ENCODE peak calls at places on chromosome 3, in four cellular contexts. V, S, G and A are unnamed samples.
A peak's percentile ranks its signal among the peaks of the same experiment; 100 is the strongest.

GRCh38 chr3:38578551-38578950 is 70.9 kb downstream of the SCN5A start:
- DNase-seq in V (peak; percentile 5), S (no peak), G (no peak), A (no peak)

GRCh38 chr3:139263798-139264197 is 80.0 kb upstream of the MRPS22 start:
- DNase-seq in V (no peak), S (no peak), G (no peak), A (no peak)

GRCh38 chr3:194206375-194206774 is 70.4 kb downstream of the HES1 start:
- DNase-seq in V (peak; percentile 38), S (no peak), G (no peak), A (no peak)

GRCh38 chr3:52495777-52496602 is 852 bp downstream of the STAB1 start:
- DNase-seq in V (no peak), S (no peak), G (no peak), A (no peak)

GRCh38 chr3:78580691-78581090 is 1187.1 kb downstream of the ROBO1 start:
- DNase-seq in V (no peak), S (no peak), G (peak; percentile 56), A (no peak)

GRCh38 chr3:148737104-148737525 is 39.4 kb downstream of the AGTR1 start:
- DNase-seq in V (no peak), S (peak; percentile 12), G (no peak), A (no peak)

GRCh38 chr3:172569128-172570008 is 46.1 kb upstream of the TNFSF10 start:
- DNase-seq in V (no peak), S (no peak), G (no peak), A (no peak)

GRCh38 chr3:18345015-18345367 is 80.1 kb downstream of the SATB1 start:
- DNase-seq in V (no peak), S (no peak), G (no peak), A (no peak)

GRCh38 chr3:197030379-197031314 is 1.0 kb upstream of the MELTF start:
- DNase-seq in V (no peak), S (no peak), G (no peak), A (peak; percentile 9)

GRCh38 chr3:15331606-15332404 is 581 bp downstream of the SH3BP5 start:
- DNase-seq in V (peak; percentile 52), S (peak; percentile 22), G (no peak), A (no peak)

GRCh38 chr3:59143447-59143846 is 93.6 kb upstream of the CFAP20DC start:
- DNase-seq in V (no peak), S (no peak), G (no peak), A (no peak)
- TF ChIP-seq CTCF in V (no peak), S (no peak), G (peak; percentile 11), A (no peak)

DNA sequence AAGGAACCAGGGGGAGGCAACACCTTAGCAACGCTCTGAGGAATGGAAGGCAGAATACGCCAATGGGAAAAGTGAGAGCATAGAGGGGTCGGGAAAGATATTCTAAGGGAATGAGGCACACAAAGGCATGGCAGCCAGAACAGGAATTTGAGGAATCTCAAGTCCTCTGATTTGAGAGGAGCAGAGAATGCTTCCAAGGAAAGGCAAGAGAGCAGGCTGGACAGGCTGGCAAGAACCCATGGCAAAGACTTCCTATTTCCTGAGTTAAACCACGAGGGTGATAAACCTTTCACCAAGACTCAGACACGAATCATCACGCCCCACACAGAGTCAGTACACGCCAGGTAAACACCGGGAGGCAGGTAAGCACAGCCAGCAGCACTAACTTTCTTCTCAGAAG is 109.8 kb downstream of the IGF2BP2 start:
- DNase-seq in V (no peak), S (no peak), G (no peak), A (no peak)
- H3K4me3 ChIP-seq in V (no peak overlapping the region), S (no peak overlapping the region), G (no peak overlapping the region), A (no peak overlapping the region)

DNA sequence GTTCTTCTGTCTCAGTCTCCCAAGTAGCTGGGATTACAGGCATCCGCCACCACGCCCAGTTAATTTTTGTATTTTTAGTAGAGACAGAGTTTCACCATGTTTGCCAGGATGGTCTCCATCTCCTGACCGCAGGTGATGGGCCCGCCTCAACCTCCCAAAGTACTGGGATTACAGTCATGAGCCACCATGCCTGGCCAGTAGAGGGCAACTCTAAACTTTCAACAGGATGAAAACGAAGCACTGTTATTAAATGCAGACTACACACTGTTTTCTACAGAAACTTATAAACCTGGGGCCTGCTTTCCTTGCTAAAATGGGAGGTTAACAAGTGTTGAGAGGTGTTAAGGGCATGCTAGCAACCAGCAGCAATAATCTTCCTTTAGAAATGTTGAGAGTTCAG is 7.6 kb downstream of the ARPC4 start:
- DNase-seq in V (no peak), S (no peak), G (no peak), A (no peak)
- TF ChIP-seq CTCF in V (no peak), S (no peak), G (peak; percentile 36), A (no peak)

GRCh38 chr3:2861920-2862319 is 248.3 kb downstream of the IL5RA start:
- DNase-seq in V (no peak), S (no peak), G (no peak), A (no peak)

GRCh38 chr3:2863127-2863526 is 247.0 kb downstream of the IL5RA start:
- DNase-seq in V (no peak), S (no peak), G (no peak), A (no peak)

GRCh38 chr3:2862366-2862765 is 247.8 kb downstream of the IL5RA start:
- DNase-seq in V (no peak), S (peak; percentile 2), G (no peak), A (no peak)

GRCh38 chr3:2860626-2861025 is 249.5 kb downstream of the IL5RA start:
- DNase-seq in V (no peak), S (no peak), G (no peak), A (no peak)

GRCh38 chr3:2861120-2861519 is 249.1 kb downstream of the IL5RA start:
- DNase-seq in V (no peak), S (no peak), G (no peak), A (no peak)
- H3K4me3 ChIP-seq in V (no peak overlapping the region), S (no peak overlapping the region), G (no peak overlapping the region), A (no peak overlapping the region)